ENCODE peak calls at places on chromosomes 7 and 10, in five cellular contexts. B is stimulated activated CD4-positive, alpha-beta T cell treated with anti-CD3 and anti-CD28 coated beads, Interleukin-1b, Interleukin-23, amount 100 ng/mL, for 24 hours; G is NCI-H2107; R is NCI-H187; T is AG09319. D is an unnamed sample.

GRCh38 chr10:132349766-132350165 is 17.8 kb downstream of the LRRC27 start:
- DNase-seq in T (no peak), G (no peak), B (no peak), R (no peak), D (peak; percentile 62)

GRCh38 chr10:102064868-102065560 is at the start of gene HPS6:
- DNase-seq in B (peak; percentile 82), G (peak; percentile 54), R (peak; percentile 24), T (peak; percentile 69), D (peak; percentile 94)

GRCh38 chr10:119542357-119542989 is at the start of gene RGS10:
- DNase-seq in B (peak; percentile 86), G (no peak), T (no peak), R (no peak), D (no peak)

GRCh38 chr7:120272896-120273475 is at the start of gene KCND2:
- DNase-seq in R (no peak), T (no peak), B (no peak), G (no peak), D (no peak)

GRCh38 chr7:51591223-51591622 is 274.6 kb upstream of the COBL start:
- DNase-seq in B (no peak), R (no peak), G (no peak), T (no peak), D (no peak)

GRCh38 chr10:121179006-121179405 is 327.8 kb downstream of the WDR11 start:
- DNase-seq in G (no peak), B (no peak), R (no peak), T (no peak), D (no peak)

GRCh38 chr10:43135064-43135463 is 3.2 kb upstream of the CSGALNACT2 start:
- DNase-seq in G (no peak), B (no peak), T (no peak), R (no peak), D (no peak)

GRCh38 chr10:110206988-110207804 is at the start of gene MXI1:
- DNase-seq in B (no peak), G (no peak), R (peak; percentile 24), T (no peak), D (no peak)

GRCh38 chr7:27802977-27803376 is 63.0 kb downstream of the TAX1BP1 start:
- DNase-seq in T (peak; percentile 16), R (no peak), B (no peak), G (no peak), D (no peak)

GRCh38 chr7:85890244-85890811 is 703.5 kb upstream of the SEMA3D start:
- DNase-seq in B (no peak), R (no peak), G (no peak), T (no peak), D (no peak)

GRCh38 chr10:7577206-7577978 is 89.4 kb downstream of the ITIH5 start:
- DNase-seq in T (no peak), G (no peak), B (no peak), R (no peak), D (no peak)

GRCh38 chr7:142793156-142793555 is 22.4 kb downstream of the PRSS2 start:
- DNase-seq in G (no peak), B (no peak), T (no peak), R (no peak), D (no peak)

GRCh38 chr10:34323197-34323596 is 491.9 kb downstream of the PARD3 start:
- DNase-seq in B (no peak), G (no peak), R (no peak), T (no peak), D (no peak)

GRCh38 chr10:119834188-119834587 is 38.5 kb downstream of the MCMBP start:
- DNase-seq in T (no peak), R (no peak), B (no peak), G (no peak), D (no peak)

GRCh38 chr7:119452401-119452800 is 820.6 kb upstream of the KCND2 start:
- DNase-seq in B (no peak), T (no peak), R (no peak), G (no peak), D (no peak)

GRCh38 chr10:119450606-119451304 is 91.8 kb downstream of the RGS10 start:
- DNase-seq in T (no peak), R (no peak), G (no peak), B (no peak), D (no peak)

GRCh38 chr7:155584763-155585531 is 38.6 kb upstream of the CNPY1 start:
- DNase-seq in R (no peak), B (no peak), T (no peak), G (no peak), D (peak; percentile 38)

GRCh38 chr7:155988421-155988820 is 176.2 kb upstream of the SHH start:
- DNase-seq in T (no peak), G (no peak), B (no peak), R (no peak), D (no peak)

GRCh38 chr7:116122972-116123595 is 87.3 kb upstream of the TES start:
- DNase-seq in B (no peak), T (peak; percentile 16), R (no peak), G (no peak), D (no peak)

GRCh38 chr10:100826983-100827818 is 81.8 kb downstream of the PAX2 start:
- DNase-seq in G (no peak), R (no peak), T (no peak), B (no peak), D (no peak)

GRCh38 chr7:91645542-91645941 is 235.0 kb downstream of the MTERF1 start:
- DNase-seq in G (no peak), T (no peak), B (no peak), R (no peak), D (no peak)

GRCh38 chr10:125064681-125065492 is 95.5 kb downstream of the CTBP2 start:
- DNase-seq in T (no peak), B (no peak), G (no peak), R (no peak), D (no peak)

GRCh38 chr7:5689118-5689517 is 92.3 kb downstream of the RNF216 start:
- DNase-seq in B (no peak), G (no peak), T (no peak), R (no peak), D (no peak)

GRCh38 chr10:29961351-29961750 is 98.0 kb downstream of the JCAD start:
- DNase-seq in G (no peak), B (no peak), T (no peak), R (no peak), D (no peak)

GRCh38 chr10:132027423-132027983 is 38.2 kb upstream of the JAKMIP3 start:
- DNase-seq in T (no peak), G (no peak), B (no peak), R (no peak), D (no peak)

GRCh38 chr7:35975851-35976454 is 175.1 kb downstream of the SEPTIN7 start:
- DNase-seq in T (peak; percentile 44), B (no peak), R (peak; percentile 38), G (peak; percentile 70), D (no peak)

GRCh38 chr10:13839430-13839986 is 252.7 kb downstream of the PRPF18 start:
- DNase-seq in G (no peak), T (no peak), R (no peak), B (no peak), D (no peak)

GRCh38 chr7:91263359-91264082 is 712 bp upstream of the FZD1 start:
- DNase-seq in G (peak; percentile 72), R (no peak), T (no peak), B (no peak), D (no peak)

GRCh38 chr10:13913890-13914289 is 327.1 kb downstream of the PRPF18 start:
- DNase-seq in T (no peak), B (no peak), G (no peak), R (no peak), D (no peak)

GRCh38 chr10:33791295-33791694 is 456.8 kb upstream of the NRP1 start:
- DNase-seq in B (no peak), T (no peak), G (no peak), R (no peak), D (no peak)

GRCh38 chr10:77726732-77727131 is 89.1 kb upstream of the KCNMA1 start:
- DNase-seq in R (no peak), B (no peak), T (no peak), G (no peak), D (no peak)

GRCh38 chr7:69803699-69804516 is 205.6 kb downstream of the AUTS2 start:
- DNase-seq in T (no peak), B (no peak), G (no peak), R (no peak), D (no peak)

GRCh38 chr7:98997836-98998235 is 119.5 kb downstream of the TRRAP start:
- DNase-seq in G (no peak), B (no peak), T (no peak), R (no peak), D (no peak)

GRCh38 chr10:104622598-104623209 is 18.4 kb upstream of the SORCS3 start:
- DNase-seq in B (no peak), R (no peak), T (no peak), G (no peak), D (no peak)

GRCh38 chr10:61779950-61780659 is 117.4 kb downstream of the CABCOCO1 start:
- DNase-seq in B (no peak), T (no peak), G (no peak), R (no peak), D (no peak)

GRCh38 chr7:80729586-80730320 is 91.3 kb downstream of the CD36 start:
- DNase-seq in G (no peak), T (peak; percentile 75), R (no peak), B (no peak), D (no peak)

GRCh38 chr7:127782550-127783266 is 130.7 kb downstream of the SND1 start:
- DNase-seq in B (no peak), R (no peak), G (no peak), T (no peak), D (no peak)

GRCh38 chr7:65923321-65923720 is 50.4 kb downstream of the VKORC1L1 start:
- DNase-seq in B (no peak), G (no peak), T (no peak), R (no peak), D (no peak)

D was measured in chondrocyte.